ENCODE peak calls at places on chromosomes 6 and 20, in four cellular contexts. I, S, G and A are unnamed samples.

GRCh38 chr6:24757610-24758009 is 17.1 kb upstream of the GMNN start:
- DNase-seq in I (no peak), S (no peak), G (no peak), A (no peak)

GRCh38 chr6:110814488-110815259 is 595 bp downstream of the CDK19 start:
- DNase-seq in I (no peak), S (peak), G (peak), A (peak)

GRCh38 chr20:4483481-4483880 is 238.2 kb upstream of the PRND start:
- DNase-seq in I (no peak), S (no peak), G (no peak), A (no peak)

GRCh38 chr6:47476794-47477496 is 644 bp upstream of the CD2AP start:
- DNase-seq in I (no peak), S (no peak), G (no peak), A (no peak)

GRCh38 chr6:119308048-119308570 is 41.5 kb downstream of the MAN1A1 start:
- DNase-seq in I (peak), S (no peak), G (no peak), A (no peak)

GRCh38 chr6:148294059-148294458 is 48.6 kb upstream of the SASH1 start:
- DNase-seq in I (no peak), S (no peak), G (no peak), A (no peak)

GRCh38 chr20:56629464-56630085 is 469 bp downstream of the TFAP2C start:
- DNase-seq in I (no peak), S (no peak), G (peak), A (no peak)

GRCh38 chr6:1613631-1614447 is 4.1 kb downstream of the FOXC1 start:
- DNase-seq in I (no peak), S (no peak), G (peak), A (no peak)

GRCh38 chr6:163438940-163439335 is 24.4 kb downstream of the QKI start:
- DNase-seq in I (no peak), S (no peak), G (peak), A (no peak)

GRCh38 chr6:136351518-136352106 is 62.0 kb upstream of the BCLAF1 start:
- DNase-seq in I (no peak), S (no peak), G (no peak), A (no peak)

GRCh38 chr6:47477497-47478232 is at the start of gene CD2AP:
- DNase-seq in I (peak), S (peak), G (peak), A (peak)

GRCh38 chr6:79702701-79703100 is 71.6 kb downstream of the SH3BGRL2 start:
- DNase-seq in I (no peak), S (no peak), G (no peak), A (no peak)

GRCh38 chr6:166958926-166959861 is 2.8 kb upstream of the RNASET2 start:
- DNase-seq in I (no peak), S (no peak), G (no peak), A (peak)

GRCh38 chr6:14992382-14992781 is 253.5 kb upstream of the JARID2 start:
- DNase-seq in I (no peak), S (no peak), G (no peak), A (no peak)

GRCh38 chr6:35972471-35972985 is 51.6 kb upstream of the SRPK1 start:
- DNase-seq in I (no peak), S (peak), G (peak), A (no peak)

GRCh38 chr6:14274552-14275492 is 157.2 kb downstream of the CD83 start:
- DNase-seq in I (no peak), S (no peak), G (no peak), A (no peak)

GRCh38 chr20:1146957-1147356 is 28.6 kb downstream of the PSMF1 start:
- DNase-seq in I (no peak), S (no peak), G (no peak), A (no peak)

GRCh38 chr20:53319716-53320115 is 273.9 kb downstream of the ZNF217 start:
- DNase-seq in I (no peak), S (no peak), G (no peak), A (no peak)

GRCh38 chr20:33673411-33674293 is 576 bp downstream of the NECAB3 start:
- DNase-seq in I (no peak), S (no peak), G (no peak), A (no peak)

GRCh38 chr20:48791666-48792071 is 36.1 kb downstream of the PREX1 start:
- DNase-seq in I (no peak), S (no peak), G (no peak), A (no peak)

DNA sequence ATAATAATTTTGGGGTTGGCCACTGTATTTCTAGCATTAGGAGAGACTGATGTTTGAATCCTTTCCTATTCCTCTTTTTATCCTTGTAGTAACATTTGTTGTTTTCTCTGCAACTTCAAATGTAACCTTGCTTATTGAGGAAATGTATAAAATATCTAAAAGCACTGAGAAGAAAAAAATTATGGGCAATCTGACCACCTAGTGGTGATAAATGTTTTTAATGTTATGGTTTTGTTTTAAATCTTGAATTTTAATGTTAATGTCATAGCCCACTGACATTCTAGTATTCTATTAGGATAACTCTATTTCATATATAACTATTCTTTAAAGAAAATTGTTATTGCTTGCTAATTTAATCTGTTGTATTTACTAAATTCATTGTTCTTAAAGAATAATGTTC is 134.4 kb downstream of the FARS2 start:
- DNase-seq in I (no peak), S (no peak), G (no peak), A (no peak)
- TF ChIP-seq CTCF in I (no peak), S (peak), G (peak), A (no peak)

DNA sequence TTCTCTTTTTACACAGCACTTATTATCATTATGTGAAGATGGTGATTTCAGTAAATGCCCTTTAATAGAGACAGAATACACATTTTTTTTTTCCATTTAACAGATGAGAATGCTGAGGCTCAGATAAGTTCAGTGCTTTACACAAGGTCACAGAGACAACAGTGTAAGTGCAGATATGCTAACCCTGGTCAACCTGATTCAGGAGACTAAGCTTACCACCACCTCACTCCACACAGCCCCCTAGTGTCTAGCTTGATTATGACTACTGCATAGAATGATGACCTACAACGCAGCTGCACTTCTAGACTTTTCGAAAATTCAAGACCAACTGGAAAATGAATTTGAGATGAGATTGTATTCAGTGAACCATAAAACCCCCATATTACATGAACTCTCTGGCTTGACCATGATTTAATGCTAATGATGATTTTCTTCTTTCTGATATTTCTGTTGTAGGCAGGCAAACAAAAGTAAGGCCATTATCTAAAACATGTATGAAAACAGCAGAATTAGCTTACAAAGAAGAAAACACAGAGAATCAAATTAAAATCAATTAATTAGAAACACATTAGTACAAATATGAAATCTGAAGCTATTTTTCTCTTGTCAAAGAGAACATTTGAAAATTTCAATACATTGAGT is 212.1 kb upstream of the PHACTR1 start:
- DNase-seq in I (peak), S (no peak), G (no peak), A (peak)
- TF ChIP-seq CTCF in I (peak), S (peak), G (peak), A (peak)

GRCh38 chr20:40506567-40506966 is 182.5 kb downstream of the MAFB start:
- DNase-seq in I (peak), S (no peak), G (no peak), A (no peak)

GRCh38 chr20:40512567-40512966 is 176.5 kb downstream of the MAFB start:
- DNase-seq in I (no peak), S (no peak), G (no peak), A (no peak)

GRCh38 chr20:40510622-40511021 is 178.4 kb downstream of the MAFB start:
- DNase-seq in I (no peak), S (no peak), G (no peak), A (no peak)

GRCh38 chr20:40511478-40511877 is 177.6 kb downstream of the MAFB start:
- DNase-seq in I (no peak), S (no peak), G (no peak), A (no peak)

DNA sequence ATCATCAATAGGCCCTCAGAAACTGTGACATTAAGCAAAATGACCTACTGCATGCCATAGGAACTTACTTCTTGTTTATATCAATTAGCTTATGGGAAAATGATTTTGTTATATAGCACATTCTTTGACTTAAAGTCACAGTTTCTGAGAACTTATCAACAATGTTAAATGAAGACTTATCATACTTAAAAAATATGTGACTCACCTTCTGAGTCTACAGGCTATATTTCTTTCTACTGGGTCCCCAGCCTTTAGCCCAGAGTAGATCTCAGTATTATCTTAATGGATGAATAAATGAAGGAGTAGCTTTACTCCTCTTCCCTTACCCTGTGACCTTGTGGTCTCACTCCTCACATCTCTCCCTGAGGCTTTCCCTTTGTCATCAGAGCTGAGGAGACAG is 180.2 kb downstream of the MAFB start:
- DNase-seq in I (no peak), S (no peak), G (no peak), A (no peak)
- TF ChIP-seq CTCF in I (no peak), S (no peak), G (no peak), A (no peak)

DNA sequence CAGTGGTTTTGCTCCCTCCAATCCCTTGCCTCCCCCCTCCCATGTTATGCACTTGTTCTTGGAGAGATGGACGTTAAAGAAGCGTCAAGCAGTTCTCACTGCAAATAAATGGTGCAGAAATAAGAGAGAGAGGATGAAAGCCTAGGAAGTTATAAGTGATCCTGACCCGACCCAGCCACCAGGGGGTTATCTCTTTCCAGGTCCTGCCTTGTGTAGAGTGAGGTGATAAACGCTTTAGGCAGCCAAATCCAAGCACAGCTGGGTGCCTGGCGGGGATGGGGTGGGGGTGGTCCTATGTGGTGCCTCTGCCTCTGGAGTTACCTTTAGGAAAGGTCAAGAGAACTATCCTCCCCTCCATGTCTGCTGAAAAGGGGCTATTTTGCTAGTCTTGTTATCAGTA is 9.1 kb upstream of the TFAP2A start:
- DNase-seq in I (no peak), S (no peak), G (no peak), A (peak)
- TF ChIP-seq CTCF in I (peak), S (peak), G (no peak), A (no peak)

GRCh38 chr20:3168079-3168828 is 5.1 kb downstream of the LZTS3 start:
- DNase-seq in I (no peak), S (no peak), G (peak), A (no peak)
- TF ChIP-seq CTCF in I (no peak), S (no peak), G (no peak), A (no peak)

GRCh38 chr6:29696147-29697129 is 15.5 kb upstream of the ZFP57 start:
- DNase-seq in I (no peak), S (no peak), G (peak), A (peak)
- TF ChIP-seq CTCF in I (peak), S (peak), G (peak), A (peak)

GRCh38 chr6:140398076-140398475 is 1023.6 kb upstream of the CITED2 start:
- DNase-seq in I (no peak), S (no peak), G (no peak), A (no peak)

GRCh38 chr6:140388815-140389214 is 1014.4 kb upstream of the CITED2 start:
- DNase-seq in I (no peak), S (no peak), G (no peak), A (no peak)

GRCh38 chr6:140394141-140394540 is 1019.7 kb upstream of the CITED2 start:
- DNase-seq in I (no peak), S (no peak), G (no peak), A (no peak)

GRCh38 chr6:140388141-140388802 is 1013.8 kb upstream of the CITED2 start:
- DNase-seq in I (no peak), S (no peak), G (no peak), A (no peak)

DNA sequence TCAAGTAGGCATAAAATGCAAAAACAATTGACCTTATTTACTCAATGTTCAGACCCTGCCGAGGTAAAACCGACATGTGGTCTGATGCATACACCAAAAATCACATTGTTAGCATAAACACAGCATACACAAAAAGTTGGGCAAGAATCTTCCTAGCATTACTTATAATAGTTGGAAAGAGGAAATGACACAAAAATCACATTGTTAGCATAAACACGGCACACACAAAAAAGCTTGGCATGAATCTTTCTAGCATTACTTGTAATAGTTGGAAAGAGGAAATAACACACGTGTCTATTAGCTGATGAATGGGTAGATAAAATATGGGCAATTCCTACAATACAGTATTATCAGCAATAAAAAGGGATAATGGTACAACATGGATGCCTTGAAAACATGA is 1019.2 kb upstream of the CITED2 start:
- DNase-seq in I (no peak), S (no peak), G (no peak), A (no peak)
- TF ChIP-seq CTCF in I (no peak), S (no peak), G (no peak), A (no peak)